ENCODE peak calls at places on chromosomes 5 and 9, in eight cellular contexts. Y is ovary, A is stomach, H is esophagus squamous epithelium, F is transverse colon, S is Peyer's patch, V is heart left ventricle, Q is A549. Z is an unnamed sample.

GRCh38 chr5:139670369-139671095 is 22.4 kb downstream of the CXXC5 start:
- DNase-seq in Y (no peak), A (no peak), H (no peak), F (peak; percentile 76), S (peak; percentile 92), V (no peak), Q (no peak), Z (no peak)

GRCh38 chr5:18687429-18687828 is 1053.2 kb downstream of the TAF11L14 start:
- DNase-seq in Y (no peak), A (no peak), H (no peak), F (no peak), S (no peak), V (no peak), Q (no peak), Z (no peak)

GRCh38 chr9:94148419-94148818 is 64.2 kb downstream of the PTPDC1 start:
- DNase-seq in Y (no peak), A (no peak), H (no peak), F (no peak), S (no peak), V (no peak), Q (no peak), Z (no peak)

GRCh38 chr5:87164409-87164808 is 103.3 kb upstream of the RASA1 start:
- DNase-seq in Y (no peak), A (no peak), H (no peak), F (no peak), S (no peak), V (no peak), Q (no peak), Z (no peak)

GRCh38 chr9:131030978-131031641 is 22.1 kb downstream of the LAMC3 start:
- DNase-seq in Y (no peak), A (no peak), H (no peak), F (no peak), S (no peak), V (no peak), Q (no peak), Z (no peak)

GRCh38 chr9:15317836-15318235 is 10.8 kb upstream of the TTC39B start:
- DNase-seq in Y (no peak), A (no peak), H (no peak), F (no peak), S (no peak), V (no peak), Q (no peak), Z (no peak)

GRCh38 chr5:120901199-120901598 is 437.1 kb downstream of the PRR16 start:
- DNase-seq in Y (no peak), A (no peak), H (no peak), F (no peak), S (no peak), V (no peak), Q (no peak), Z (no peak)

GRCh38 chr9:37969130-37969529 is 65.2 kb upstream of the SLC25A51 start:
- DNase-seq in Y (no peak), A (peak; percentile 95), H (no peak), F (peak; percentile 91), S (peak; percentile 90), V (peak; percentile 70), Q (peak; percentile 67), Z (no peak)

GRCh38 chr5:134242146-134242545 is 16.3 kb upstream of the PPP2CA start:
- DNase-seq in Y (peak; percentile 45), A (no peak), H (no peak), F (peak; percentile 16), S (no peak), V (peak; percentile 66), Q (peak; percentile 46), Z (peak; percentile 75)

GRCh38 chr5:75243510-75243909 is 6.8 kb upstream of the ANKRD31 start:
- DNase-seq in Y (no peak), A (no peak), H (no peak), F (no peak), S (no peak), V (no peak), Q (no peak), Z (no peak)

GRCh38 chr5:36919238-36919637 is 42.7 kb downstream of the NIPBL start:
- DNase-seq in Y (no peak), A (no peak), H (no peak), F (no peak), S (no peak), V (no peak), Q (no peak), Z (no peak)

GRCh38 chr9:71145179-71145578 is 23.8 kb upstream of the TRPM3 start:
- DNase-seq in Y (no peak), A (peak; percentile 28), H (no peak), F (no peak), S (no peak), V (no peak), Q (no peak), Z (no peak)

GRCh38 chr5:15353086-15353645 is 146.8 kb upstream of the FBXL7 start:
- DNase-seq in Y (no peak), A (no peak), H (no peak), F (no peak), S (no peak), V (no peak), Q (no peak), Z (no peak)

DNA sequence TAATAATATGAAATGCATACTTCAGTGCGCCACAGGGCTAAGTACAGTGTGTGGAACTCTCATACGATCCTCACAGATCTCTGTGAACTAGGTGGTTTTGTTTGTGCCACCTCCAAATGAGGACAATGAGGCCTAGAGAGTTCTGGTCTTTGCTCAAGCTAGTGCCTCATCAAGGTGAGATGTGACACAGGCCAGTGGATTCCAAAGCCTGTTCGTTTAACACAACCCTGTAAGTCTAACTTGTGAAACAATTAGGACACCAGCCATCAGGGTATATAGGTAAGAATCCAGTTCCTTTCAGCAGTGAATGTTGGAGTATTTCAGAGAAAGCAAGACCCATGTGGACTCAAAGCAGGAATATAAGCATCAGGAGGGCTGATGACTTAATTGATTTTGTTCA is 130.7 kb upstream of the GAS1 start:
- DNase-seq in Y (no peak), A (no peak), H (no peak), F (no peak), S (no peak), V (no peak), Q (no peak), Z (no peak)
- H3K4me3 ChIP-seq in Y (no peak overlapping the region), A (no peak overlapping the region), H (no peak overlapping the region), F (no peak overlapping the region), S (no peak overlapping the region), V (no peak overlapping the region), Q (no peak overlapping the region), Z (no peak overlapping the region)

DNA sequence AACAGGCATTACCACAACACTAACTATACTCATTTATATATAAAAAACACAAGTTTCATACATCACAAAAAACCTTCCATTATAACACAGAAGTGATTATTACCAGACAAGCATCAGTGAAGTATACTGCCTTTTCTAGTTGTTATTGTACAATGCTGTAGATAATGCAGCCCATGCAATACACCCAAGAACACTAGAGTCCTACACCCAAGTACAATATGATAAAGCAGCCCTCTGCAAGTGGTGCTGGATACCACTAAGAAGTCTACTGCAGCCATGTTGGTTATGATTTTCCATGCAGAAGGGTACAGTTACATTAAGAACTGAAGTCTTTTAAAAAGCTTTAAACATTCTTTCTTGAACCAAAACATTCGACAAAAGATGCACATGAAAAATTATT is 10.3 kb downstream of the ZFAND5 start:
- DNase-seq in Y (no peak), A (no peak), H (no peak), F (no peak), S (no peak), V (no peak), Q (peak; percentile 19), Z (no peak)
- TF ChIP-seq POLR2A in Y (no peak), A (no peak), H (no peak), F (peak; percentile 6), S (no peak), V (no peak), Q (no peak), Z (no peak)

GRCh38 chr5:42022383-42022782 is 97.3 kb downstream of the FBXO4 start:
- DNase-seq in Y (no peak), A (no peak), H (no peak), F (no peak), S (no peak), V (no peak), Q (no peak), Z (no peak)

GRCh38 chr5:42015681-42016080 is 90.6 kb downstream of the FBXO4 start:
- DNase-seq in Y (no peak), A (no peak), H (no peak), F (no peak), S (no peak), V (no peak), Q (no peak), Z (no peak)

GRCh38 chr5:42026446-42026845 is 101.4 kb downstream of the FBXO4 start:
- DNase-seq in Y (no peak), A (no peak), H (no peak), F (no peak), S (no peak), V (no peak), Q (no peak), Z (no peak)

GRCh38 chr5:42021923-42022322 is 96.8 kb downstream of the FBXO4 start:
- DNase-seq in Y (no peak), A (no peak), H (no peak), F (no peak), S (no peak), V (no peak), Q (no peak), Z (no peak)

GRCh38 chr5:42021119-42021518 is 96.0 kb downstream of the FBXO4 start:
- DNase-seq in Y (no peak), A (no peak), H (no peak), F (no peak), S (no peak), V (no peak), Q (no peak), Z (no peak)
- H3K4me3 ChIP-seq in Y (no peak overlapping the region), A (no peak overlapping the region), H (no peak overlapping the region), F (no peak overlapping the region), S (no peak overlapping the region), V (no peak overlapping the region), Q (no peak overlapping the region), Z (no peak overlapping the region)

GRCh38 chr5:138489705-138490104 is 24.4 kb downstream of the EGR1 start:
- DNase-seq in Y (peak; percentile 64), A (peak; percentile 40), H (no peak), F (no peak), S (no peak), V (peak; percentile 8), Q (no peak), Z (peak; percentile 55)

GRCh38 chr5:138492552-138493045 is 27.3 kb downstream of the EGR1 start:
- DNase-seq in Y (no peak), A (no peak), H (no peak), F (no peak), S (no peak), V (no peak), Q (no peak), Z (no peak)

GRCh38 chr5:138491284-138491648 is 26.0 kb downstream of the EGR1 start:
- DNase-seq in Y (no peak), A (no peak), H (no peak), F (no peak), S (no peak), V (no peak), Q (no peak), Z (no peak)

GRCh38 chr5:138490648-138491283 is 25.5 kb downstream of the EGR1 start:
- DNase-seq in Y (no peak), A (no peak), H (no peak), F (no peak), S (no peak), V (no peak), Q (no peak), Z (no peak)

GRCh38 chr5:138491669-138492551 is 26.6 kb downstream of the EGR1 start:
- DNase-seq in Y (peak; percentile 96), A (peak; percentile 93), H (peak; percentile 56), F (peak; percentile 89), S (peak; percentile 93), V (peak; percentile 93), Q (peak; percentile 69), Z (peak; percentile 93)
- TF ChIP-seq POLR2A in Y (peak; percentile 69), A (no peak), H (no peak), F (no peak), S (no peak), V (no peak), Q (no peak), Z (peak; percentile 56)